ENCODE peak calls at places on chromosomes 7 and 10, in seven cellular contexts. A, F, X, N, J, H and U are unnamed samples.

GRCh38 chr10:1521741-1522140 is 215.6 kb downstream of the ADARB2 start:
- DNase-seq in A (no peak), F (no peak), X (no peak), N (no peak), J (no peak), H (no peak), U (no peak)

GRCh38 chr10:3336673-3337293 is 164.2 kb upstream of the PITRM1 start:
- DNase-seq in A (no peak), F (no peak), X (no peak), N (no peak), J (no peak), H (no peak), U (no peak)

GRCh38 chr7:144027070-144027469 is 21.7 kb upstream of the OR2A5 start:
- DNase-seq in A (no peak), F (peak), X (peak), N (peak), J (peak), H (no peak), U (peak)

GRCh38 chr7:38632411-38632810 is 1.2 kb upstream of the AMPH start:
- DNase-seq in A (no peak), F (no peak), X (no peak), N (no peak), J (no peak), H (no peak), U (no peak)

GRCh38 chr7:33722383-33723096 is 182.8 kb upstream of the BMPER start:
- DNase-seq in A (no peak), F (peak), X (peak), N (no peak), J (peak), H (peak), U (peak)

GRCh38 chr7:42910306-42910705 is 1.6 kb downstream of the C7orf25 start:
- DNase-seq in A (no peak), F (no peak), X (no peak), N (no peak), J (no peak), H (no peak), U (no peak)

GRCh38 chr7:25820432-25821040 is 331.5 kb upstream of the NFE2L3 start:
- DNase-seq in A (no peak), F (no peak), X (peak), N (no peak), J (no peak), H (peak), U (peak)

GRCh38 chr7:121081327-121081936 is 92.9 kb downstream of the CPED1 start:
- DNase-seq in A (no peak), F (peak), X (peak), N (peak), J (peak), H (peak), U (peak)

GRCh38 chr10:75655791-75656451 is 224.5 kb downstream of the LRMDA start:
- DNase-seq in A (no peak), F (no peak), X (peak), N (no peak), J (peak), H (no peak), U (no peak)

GRCh38 chr7:12287886-12288285 is 76.8 kb downstream of the TMEM106B start:
- DNase-seq in A (no peak), F (no peak), X (no peak), N (no peak), J (no peak), H (no peak), U (no peak)